ENCODE peak calls at places on chromosomes 7 and 10, in eight cellular contexts. One of them, this sample, is unnamed.

GRCh38 chr7:94509264-94509878 is at the start of gene CASD1:
- DNase-seq in neural crest cell: peak
- DNase-seq in A549: peak
- DNase-seq in stomach: peak
- DNase-seq in SK-N-SH: no peak
- DNase-seq in BJ: no peak
- DNase-seq in lower lobe of right lung: peak
- DNase-seq in mammary epithelial cell: peak
- DNase-seq in this sample: peak

GRCh38 chr7:105003275-105003674 is 10.7 kb upstream of the KMT2E start:
- DNase-seq in neural crest cell: no peak
- DNase-seq in A549: peak
- DNase-seq in stomach: no peak
- DNase-seq in SK-N-SH: no peak
- DNase-seq in BJ: no peak
- DNase-seq in lower lobe of right lung: no peak
- DNase-seq in mammary epithelial cell: peak
- DNase-seq in this sample: peak

GRCh38 chr7:12162420-12163113 is 48.5 kb upstream of the TMEM106B start:
- DNase-seq in neural crest cell: no peak
- DNase-seq in A549: peak
- DNase-seq in stomach: no peak
- DNase-seq in SK-N-SH: no peak
- DNase-seq in BJ: no peak
- DNase-seq in lower lobe of right lung: no peak
- DNase-seq in mammary epithelial cell: peak
- DNase-seq in this sample: peak

GRCh38 chr7:36390199-36391090 is 783 bp downstream of the ANLN start:
- DNase-seq in neural crest cell: peak
- DNase-seq in A549: peak
- DNase-seq in stomach: peak
- DNase-seq in SK-N-SH: peak
- DNase-seq in BJ: peak
- DNase-seq in lower lobe of right lung: peak
- DNase-seq in mammary epithelial cell: peak
- DNase-seq in this sample: peak

GRCh38 chr7:129089521-129090212 is 34.8 kb upstream of the TNPO3 start:
- DNase-seq in neural crest cell: no peak
- DNase-seq in A549: no peak
- DNase-seq in stomach: no peak
- DNase-seq in SK-N-SH: no peak
- DNase-seq in BJ: no peak
- DNase-seq in lower lobe of right lung: no peak
- DNase-seq in mammary epithelial cell: no peak
- DNase-seq in this sample: peak

GRCh38 chr10:47299611-47299988 is 397 bp upstream of the GDF10 start:
- DNase-seq in neural crest cell: no peak
- DNase-seq in A549: no peak
- DNase-seq in stomach: no peak
- DNase-seq in SK-N-SH: no peak
- DNase-seq in BJ: no peak
- DNase-seq in lower lobe of right lung: no peak
- DNase-seq in mammary epithelial cell: no peak
- DNase-seq in this sample: no peak

GRCh38 chr7:41147651-41148360 is 555.1 kb downstream of the INHBA start:
- DNase-seq in neural crest cell: no peak
- DNase-seq in A549: no peak
- DNase-seq in stomach: no peak
- DNase-seq in SK-N-SH: no peak
- DNase-seq in BJ: no peak
- DNase-seq in lower lobe of right lung: no peak
- DNase-seq in mammary epithelial cell: no peak
- DNase-seq in this sample: no peak

GRCh38 chr10:101774589-101775272 is 1.2 kb downstream of the FGF8 start:
- DNase-seq in neural crest cell: no peak
- DNase-seq in A549: no peak
- DNase-seq in stomach: peak
- DNase-seq in SK-N-SH: peak
- DNase-seq in BJ: no peak
- DNase-seq in lower lobe of right lung: no peak
- DNase-seq in mammary epithelial cell: no peak
- DNase-seq in this sample: no peak

GRCh38 chr7:111783867-111784266 is 221.6 kb upstream of the IMMP2L start:
- DNase-seq in neural crest cell: no peak
- DNase-seq in A549: no peak
- DNase-seq in stomach: no peak
- DNase-seq in SK-N-SH: no peak
- DNase-seq in BJ: no peak
- DNase-seq in lower lobe of right lung: no peak
- DNase-seq in mammary epithelial cell: no peak
- DNase-seq in this sample: no peak

GRCh38 chr10:26637521-26638275 is 59.8 kb upstream of the PDSS1 start:
- DNase-seq in neural crest cell: no peak
- DNase-seq in A549: no peak
- DNase-seq in stomach: no peak
- DNase-seq in SK-N-SH: no peak
- DNase-seq in BJ: no peak
- DNase-seq in lower lobe of right lung: no peak
- DNase-seq in mammary epithelial cell: no peak
- DNase-seq in this sample: no peak

GRCh38 chr10:17209931-17210330 is 8.5 kb upstream of the TRDMT1 start:
- DNase-seq in neural crest cell: no peak
- DNase-seq in A549: no peak
- DNase-seq in stomach: no peak
- DNase-seq in SK-N-SH: no peak
- DNase-seq in BJ: no peak
- DNase-seq in lower lobe of right lung: no peak
- DNase-seq in mammary epithelial cell: no peak
- DNase-seq in this sample: peak

GRCh38 chr7:151025924-151026671 is 1.8 kb upstream of the ATG9B start:
- DNase-seq in neural crest cell: no peak
- DNase-seq in A549: peak
- DNase-seq in stomach: no peak
- DNase-seq in SK-N-SH: no peak
- DNase-seq in BJ: no peak
- DNase-seq in lower lobe of right lung: no peak
- DNase-seq in mammary epithelial cell: peak
- DNase-seq in this sample: peak

GRCh38 chr7:99369767-99370353 is 4.7 kb upstream of the ARPC1B start:
- DNase-seq in neural crest cell: no peak
- DNase-seq in A549: no peak
- DNase-seq in stomach: no peak
- DNase-seq in SK-N-SH: no peak
- DNase-seq in BJ: no peak
- DNase-seq in lower lobe of right lung: peak
- DNase-seq in mammary epithelial cell: no peak
- DNase-seq in this sample: peak

GRCh38 chr10:22437620-22438588 is 92.6 kb downstream of the SPAG6 start:
- DNase-seq in neural crest cell: no peak
- DNase-seq in A549: no peak
- DNase-seq in stomach: peak
- DNase-seq in SK-N-SH: peak
- DNase-seq in BJ: no peak
- DNase-seq in lower lobe of right lung: no peak
- DNase-seq in mammary epithelial cell: no peak
- DNase-seq in this sample: no peak

GRCh38 chr7:98107313-98107691 is 640 bp downstream of the LMTK2 start:
- DNase-seq in neural crest cell: no peak
- DNase-seq in A549: peak
- DNase-seq in stomach: peak
- DNase-seq in SK-N-SH: no peak
- DNase-seq in BJ: no peak
- DNase-seq in lower lobe of right lung: no peak
- DNase-seq in mammary epithelial cell: peak
- DNase-seq in this sample: peak

GRCh38 chr10:42790835-42791234 is 8.2 kb downstream of the BMS1 start:
- DNase-seq in neural crest cell: no peak
- DNase-seq in A549: no peak
- DNase-seq in stomach: no peak
- DNase-seq in SK-N-SH: no peak
- DNase-seq in BJ: no peak
- DNase-seq in lower lobe of right lung: no peak
- DNase-seq in mammary epithelial cell: no peak
- DNase-seq in this sample: peak

GRCh38 chr10:118769898-118770600 is 15.3 kb upstream of the CACUL1 start:
- DNase-seq in neural crest cell: no peak
- DNase-seq in A549: no peak
- DNase-seq in stomach: no peak
- DNase-seq in SK-N-SH: no peak
- DNase-seq in BJ: no peak
- DNase-seq in lower lobe of right lung: no peak
- DNase-seq in mammary epithelial cell: no peak
- DNase-seq in this sample: no peak

GRCh38 chr7:22895491-22895890 is 72.8 kb upstream of the TOMM7 start:
- DNase-seq in neural crest cell: no peak
- DNase-seq in A549: no peak
- DNase-seq in stomach: no peak
- DNase-seq in SK-N-SH: no peak
- DNase-seq in BJ: peak
- DNase-seq in lower lobe of right lung: no peak
- DNase-seq in mammary epithelial cell: no peak
- DNase-seq in this sample: no peak

GRCh38 chr10:80871083-80871482 is 333.4 kb downstream of the SH2D4B start:
- DNase-seq in neural crest cell: no peak
- DNase-seq in A549: no peak
- DNase-seq in stomach: no peak
- DNase-seq in SK-N-SH: no peak
- DNase-seq in BJ: no peak
- DNase-seq in lower lobe of right lung: no peak
- DNase-seq in mammary epithelial cell: no peak
- DNase-seq in this sample: no peak

GRCh38 chr7:157564518-157565177 is 227.8 kb downstream of the DNAJB6 start:
- DNase-seq in neural crest cell: no peak
- DNase-seq in A549: no peak
- DNase-seq in stomach: no peak
- DNase-seq in SK-N-SH: no peak
- DNase-seq in BJ: peak
- DNase-seq in lower lobe of right lung: no peak
- DNase-seq in mammary epithelial cell: no peak
- DNase-seq in this sample: peak

GRCh38 chr7:93316730-93317129 is 84.6 kb downstream of the VPS50 start:
- DNase-seq in neural crest cell: no peak
- DNase-seq in A549: no peak
- DNase-seq in stomach: no peak
- DNase-seq in SK-N-SH: no peak
- DNase-seq in BJ: no peak
- DNase-seq in lower lobe of right lung: no peak
- DNase-seq in mammary epithelial cell: no peak
- DNase-seq in this sample: peak

GRCh38 chr7:123208793-123209192 is 9.0 kb upstream of the SLC13A1 start:
- DNase-seq in neural crest cell: no peak
- DNase-seq in A549: peak
- DNase-seq in stomach: no peak
- DNase-seq in SK-N-SH: peak
- DNase-seq in BJ: no peak
- DNase-seq in lower lobe of right lung: no peak
- DNase-seq in mammary epithelial cell: no peak
- DNase-seq in this sample: peak
- TF ChIP-seq CTCF in neural crest cell: peak
- TF ChIP-seq CTCF in A549: no peak
- TF ChIP-seq CTCF in stomach: no peak
- TF ChIP-seq CTCF in SK-N-SH: peak
- TF ChIP-seq CTCF in BJ: no peak
- TF ChIP-seq CTCF in lower lobe of right lung: no peak
- TF ChIP-seq CTCF in mammary epithelial cell: no peak
- TF ChIP-seq CTCF in this sample: peak

GRCh38 chr7:135712182-135712782 is 15.7 kb downstream of the SLC13A4 start:
- DNase-seq in neural crest cell: no peak
- DNase-seq in A549: no peak
- DNase-seq in stomach: no peak
- DNase-seq in SK-N-SH: peak
- DNase-seq in BJ: no peak
- DNase-seq in lower lobe of right lung: no peak
- DNase-seq in mammary epithelial cell: no peak
- DNase-seq in this sample: no peak
- TF ChIP-seq CTCF in neural crest cell: no peak
- TF ChIP-seq CTCF in A549: no peak
- TF ChIP-seq CTCF in stomach: no peak
- TF ChIP-seq CTCF in SK-N-SH: peak
- TF ChIP-seq CTCF in BJ: no peak
- TF ChIP-seq CTCF in lower lobe of right lung: no peak
- TF ChIP-seq CTCF in mammary epithelial cell: no peak
- TF ChIP-seq CTCF in this sample: no peak

DNA sequence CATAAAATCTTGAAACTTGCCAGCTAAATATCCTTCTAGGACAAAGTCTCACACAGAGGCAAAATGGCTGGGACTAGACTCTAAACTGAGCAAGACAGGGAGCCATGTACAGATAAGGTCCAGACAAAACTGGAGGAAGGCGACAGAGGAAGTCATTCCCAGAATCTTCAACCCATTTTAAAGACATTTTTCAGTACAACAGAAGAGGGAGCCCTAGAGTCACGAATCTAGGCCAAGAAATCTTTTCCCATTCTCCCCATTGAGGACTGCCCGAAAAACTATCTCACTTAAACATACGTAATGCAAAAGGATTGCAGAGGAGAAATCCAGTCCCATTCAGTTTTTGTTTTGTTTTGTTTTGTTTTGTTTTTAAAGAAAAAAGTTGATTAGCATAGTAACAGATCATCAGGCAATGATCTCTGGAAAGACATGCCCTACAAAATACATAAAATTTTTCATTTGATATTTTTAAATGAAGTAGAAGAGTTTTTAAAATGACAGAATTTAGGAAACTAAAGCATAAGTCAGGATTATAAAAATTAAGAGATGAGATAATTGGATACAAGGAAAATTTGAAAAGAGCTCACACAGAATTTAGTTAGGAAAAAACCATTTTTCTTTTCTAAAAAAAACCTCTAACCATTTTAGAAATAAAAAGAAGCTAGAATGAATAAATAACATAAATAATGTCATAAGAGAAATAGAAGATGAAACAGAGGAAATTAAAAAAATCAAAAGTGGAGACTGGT is 16.9 kb upstream of the PRF1 start:
- DNase-seq in neural crest cell: no peak
- DNase-seq in A549: peak
- DNase-seq in stomach: no peak
- DNase-seq in SK-N-SH: no peak
- DNase-seq in BJ: no peak
- DNase-seq in lower lobe of right lung: no peak
- DNase-seq in mammary epithelial cell: peak
- DNase-seq in this sample: peak
- TF ChIP-seq CTCF in neural crest cell: peak
- TF ChIP-seq CTCF in A549: peak
- TF ChIP-seq CTCF in stomach: no peak
- TF ChIP-seq CTCF in SK-N-SH: peak
- TF ChIP-seq CTCF in BJ: peak
- TF ChIP-seq CTCF in lower lobe of right lung: peak
- TF ChIP-seq CTCF in mammary epithelial cell: peak
- TF ChIP-seq CTCF in this sample: peak

DNA sequence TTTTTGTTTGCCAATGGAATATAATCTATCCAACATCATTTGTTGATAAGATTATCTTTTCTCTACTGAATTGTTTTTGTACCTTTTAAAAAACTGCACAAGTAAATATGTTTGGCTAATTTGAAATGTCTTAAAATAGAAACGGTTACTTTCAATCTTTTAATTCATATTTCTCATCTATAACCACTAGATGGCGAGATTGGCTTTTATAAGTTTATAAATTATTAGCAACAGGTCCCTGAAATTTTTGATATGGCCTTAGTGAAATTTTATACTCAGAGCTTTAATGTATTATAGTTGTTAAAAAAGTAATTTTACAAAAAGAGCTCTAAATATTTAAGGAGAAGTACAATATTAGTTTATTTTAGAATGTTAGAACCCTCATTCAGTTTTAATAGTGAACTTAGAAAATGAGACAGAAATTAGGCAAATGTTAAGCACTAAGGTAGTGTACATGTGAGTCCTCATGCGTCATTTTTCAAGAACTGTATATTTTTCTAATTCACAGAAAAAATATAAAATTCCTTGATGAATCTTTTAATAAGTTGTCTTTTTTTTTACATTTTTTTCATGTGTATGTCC is 592.5 kb downstream of the ARL4A start:
- DNase-seq in neural crest cell: no peak
- DNase-seq in A549: peak
- DNase-seq in stomach: no peak
- DNase-seq in SK-N-SH: peak
- DNase-seq in BJ: no peak
- DNase-seq in lower lobe of right lung: no peak
- DNase-seq in mammary epithelial cell: no peak
- DNase-seq in this sample: peak
- TF ChIP-seq CTCF in neural crest cell: peak
- TF ChIP-seq CTCF in A549: peak
- TF ChIP-seq CTCF in stomach: no peak
- TF ChIP-seq CTCF in SK-N-SH: peak
- TF ChIP-seq CTCF in BJ: peak
- TF ChIP-seq CTCF in lower lobe of right lung: peak
- TF ChIP-seq CTCF in mammary epithelial cell: peak
- TF ChIP-seq CTCF in this sample: peak

This sample was measured in cardiac fibroblast.